ENCODE peak calls at places on chromosomes 11 and 22, in four cellular contexts. W is kidney epithelial cell; Q is stimulated activated CD4-positive, alpha-beta T cell treated with anti-CD3 and anti-CD28 coated beads, Interleukin-1b, Interleukin-23, amount 100 ng/mL, for 1 hour; V is fibroblast of mammary gland. X is an unnamed sample.

GRCh38 chr22:50086526-50086925 is 1.3 kb upstream of the MLC1 start:
- DNase-seq in W (no peak), Q (no peak), V (peak), X (no peak)

GRCh38 chr11:9574806-9575530 is 1.5 kb downstream of the WEE1 start:
- DNase-seq in W (peak), Q (no peak), V (peak), X (no peak)

GRCh38 chr11:134719397-134719796 is 307.4 kb upstream of the B3GAT1 start:
- DNase-seq in W (no peak), Q (no peak), V (no peak), X (no peak)

GRCh38 chr11:127619946-127620345 is 619.4 kb upstream of the KIRREL3 start:
- DNase-seq in W (no peak), Q (no peak), V (no peak), X (no peak)

GRCh38 chr11:37320921-37321320 is 722.9 kb upstream of the RAG2 start:
- DNase-seq in W (peak), Q (no peak), V (no peak), X (no peak)

GRCh38 chr11:66974724-66975402 is at the start of gene C11orf86:
- DNase-seq in W (no peak), Q (no peak), V (no peak), X (no peak)

GRCh38 chr11:119368121-119369034 is 13.1 kb downstream of the USP2 start:
- DNase-seq in W (no peak), Q (no peak), V (peak), X (no peak)

GRCh38 chr11:130308925-130309324 is 5.8 kb downstream of the ZBTB44 start:
- DNase-seq in W (no peak), Q (no peak), V (no peak), X (no peak)

GRCh38 chr11:26951849-26952515 is 41.9 kb upstream of the FIBIN start:
- DNase-seq in W (no peak), Q (no peak), V (no peak), X (no peak)

GRCh38 chr11:11446562-11446961 is 93.5 kb upstream of the CSNK2A3 start:
- DNase-seq in W (no peak), Q (no peak), V (no peak), X (no peak)

GRCh38 chr11:67146516-67147226 is 27.6 kb downstream of the KDM2A start:
- DNase-seq in W (no peak), Q (no peak), V (no peak), X (no peak)

GRCh38 chr22:26360169-26360885 is 68.7 kb upstream of the ASPHD2 start:
- DNase-seq in W (peak), Q (peak), V (peak), X (no peak)

GRCh38 chr11:13261600-13262061 is 16.0 kb upstream of the BMAL1 start:
- DNase-seq in W (peak), Q (no peak), V (peak), X (no peak)

GRCh38 chr11:121086866-121087265 is 14.2 kb upstream of the TECTA start:
- DNase-seq in W (no peak), Q (no peak), V (no peak), X (no peak)

GRCh38 chr11:612201-612960 is 3.4 kb downstream of the IRF7 start:
- DNase-seq in W (no peak), Q (no peak), V (peak), X (no peak)

GRCh38 chr11:118114266-118114665 is 27.5 kb upstream of the SMIM35 start:
- DNase-seq in W (no peak), Q (no peak), V (no peak), X (no peak)

GRCh38 chr22:42433754-42434153 is 1.6 kb upstream of the NFAM1 start:
- DNase-seq in W (no peak), Q (no peak), V (no peak), X (no peak)

GRCh38 chr11:12235549-12235944 is 125.2 kb downstream of the MICAL2 start:
- DNase-seq in W (no peak), Q (no peak), V (peak), X (no peak)

GRCh38 chr11:31120428-31120827 is 249.1 kb downstream of the DCDC1 start:
- DNase-seq in W (no peak), Q (no peak), V (no peak), X (no peak)

GRCh38 chr11:114846040-114846791 is 167.9 kb downstream of the NXPE2 start:
- DNase-seq in W (no peak), Q (no peak), V (no peak), X (no peak)

GRCh38 chr11:69859275-69859934 is 40.2 kb upstream of the FGF3 start:
- DNase-seq in W (no peak), Q (no peak), V (no peak), X (no peak)

GRCh38 chr22:19823638-19824196 is 31.0 kb downstream of the GNB1L start:
- DNase-seq in W (no peak), Q (no peak), V (no peak), X (no peak)

GRCh38 chr22:25084405-25085107 is 115.1 kb upstream of the CRYBB3 start:
- DNase-seq in W (no peak), Q (no peak), V (no peak), X (no peak)

GRCh38 chr11:14357843-14358728 is 897 bp downstream of the RRAS2 start:
- DNase-seq in W (no peak), Q (no peak), V (peak), X (peak)

GRCh38 chr22:23044570-23044969 is 25.7 kb upstream of the GNAZ start:
- DNase-seq in W (no peak), Q (no peak), V (no peak), X (no peak)

GRCh38 chr22:38505595-38506117 is 455 bp downstream of the DDX17 start:
- DNase-seq in W (no peak), Q (no peak), V (peak), X (no peak)

GRCh38 chr22:19984201-19984753 is 32.3 kb downstream of the ARVCF start:
- DNase-seq in W (peak), Q (no peak), V (peak), X (no peak)

GRCh38 chr11:118872403-118872821 is 11.3 kb upstream of the CXCR5 start:
- DNase-seq in W (no peak), Q (no peak), V (no peak), X (no peak)

GRCh38 chr22:19361501-19362103 is 69.9 kb downstream of the HIRA start:
- DNase-seq in W (peak), Q (no peak), V (no peak), X (no peak)

GRCh38 chr11:424232-424631 is 9.4 kb upstream of the SIGIRR start:
- DNase-seq in W (no peak), Q (no peak), V (no peak), X (no peak)

GRCh38 chr11:64970731-64971151 is 1.2 kb downstream of the MAJIN start:
- DNase-seq in W (peak), Q (no peak), V (no peak), X (no peak)

GRCh38 chr22:46055851-46056168 is 78.8 kb upstream of the WNT7B start:
- DNase-seq in W (no peak), Q (no peak), V (peak), X (no peak)

GRCh38 chr11:34250732-34251639 is 106.8 kb downstream of the ABTB2 start:
- DNase-seq in W (no peak), Q (peak), V (peak), X (no peak)

X was measured in activated gamma-delta T cell.